ENCODE peak calls at places on chromosomes 11 and 22, in eight cellular contexts. E is mesendoderm, D is A673, Y is IMR-90, M is right lobe of liver, Q is HAP-1, A is transverse colon, G is GM23338. J is an unnamed sample. For H3K4me1, the result is how much of the 10 kb centered on the place peaks cover.

GRCh38 chr11:82750643-82751139 is 17.0 kb upstream of the FAM181B start:
- DNase-seq in M (no peak), A (no peak), D (peak), Q (peak), G (peak), E (peak), Y (no peak), J (no peak)

GRCh38 chr11:46247090-46247489 is 30.4 kb upstream of the CREB3L1 start:
- DNase-seq in Y (no peak), E (no peak), M (no peak), D (no peak), G (no peak), A (no peak), Q (no peak), J (no peak)

GRCh38 chr11:27255447-27255828 is 107.6 kb downstream of the CCDC34 start:
- DNase-seq in A (no peak), Q (no peak), E (no peak), D (no peak), G (no peak), Y (peak), M (no peak), J (no peak)

GRCh38 chr22:36405671-36406070 is 17.9 kb upstream of the MYH9 start:
- DNase-seq in Q (no peak), M (no peak), G (no peak), A (peak), Y (no peak), E (no peak), D (no peak), J (peak)

GRCh38 chr11:109586789-109587188 is 164.8 kb downstream of the C11orf87 start:
- DNase-seq in D (peak), Q (no peak), A (no peak), E (peak), M (no peak), G (peak), Y (no peak), J (no peak)

GRCh38 chr11:129700701-129701100 is 114.9 kb upstream of the TMEM45B start:
- DNase-seq in G (no peak), D (no peak), A (no peak), E (no peak), Q (no peak), Y (no peak), M (no peak), J (no peak)

GRCh38 chr11:1880746-1881441 is 10.8 kb downstream of the PRR33 start:
- DNase-seq in M (no peak), Y (no peak), G (no peak), D (no peak), A (no peak), E (no peak), Q (no peak), J (no peak)

GRCh38 chr22:20436309-20437252 is 1.0 kb downstream of the SCARF2 start:
- DNase-seq in A (no peak), M (no peak), G (peak), Q (peak), E (peak), D (peak), Y (peak), J (peak)

GRCh38 chr11:74577624-74578396 is 14.6 kb upstream of the POLD3 start:
- DNase-seq in Q (no peak), Y (peak), D (peak), A (no peak), M (no peak), G (peak), E (no peak), J (no peak)

GRCh38 chr11:133107753-133108152 is 424.5 kb downstream of the OPCML start:
- DNase-seq in Q (no peak), Y (no peak), A (no peak), G (no peak), M (no peak), D (no peak), E (no peak), J (no peak)

GRCh38 chr22:17874231-17874630 is 100.0 kb upstream of the BID start:
- DNase-seq in D (no peak), Q (no peak), M (no peak), A (no peak), G (no peak), Y (no peak), E (no peak), J (no peak)

GRCh38 chr22:32911526-32911925 is 110.0 kb downstream of the TIMP3 start:
- DNase-seq in M (no peak), G (no peak), E (no peak), A (no peak), D (no peak), Y (no peak), Q (no peak), J (peak)

GRCh38 chr11:107397357-107397756 is 60.3 kb downstream of the CWF19L2 start:
- DNase-seq in G (peak), A (no peak), Y (no peak), D (peak), Q (no peak), E (peak), M (no peak), J (no peak)

DNA sequence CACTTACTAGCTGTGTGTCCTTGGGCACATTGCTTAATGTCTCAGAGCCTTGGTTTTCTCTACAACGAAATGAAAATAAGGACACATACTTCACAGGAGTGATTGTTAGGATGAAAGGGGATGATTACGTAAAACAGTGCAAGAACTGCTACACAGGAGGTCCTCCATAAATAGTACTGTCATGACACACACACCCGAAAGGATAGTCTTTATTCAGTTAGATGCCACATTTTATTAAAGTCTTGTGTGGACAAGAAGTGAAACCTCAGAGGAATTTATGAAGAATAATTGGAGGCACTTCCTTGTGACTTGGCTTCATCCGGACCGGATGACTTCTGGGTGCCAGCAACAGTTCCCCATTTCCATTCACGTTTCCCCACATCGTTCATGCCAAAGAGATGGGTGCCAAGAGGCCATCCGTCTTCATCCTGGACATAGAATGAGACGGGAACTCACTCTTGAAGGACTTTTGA is 67.4 kb upstream of the ATXN10 start:
- DNase-seq in Q (no peak), Y (peak), E (no peak), A (no peak), G (no peak), D (no peak), M (no peak), J (no peak)
- H3K4me1 ChIP-seq in Q (under half), Y (under half), E (under half), A (under half), G (under half), D (under half), M (under half), J (under half)

DNA sequence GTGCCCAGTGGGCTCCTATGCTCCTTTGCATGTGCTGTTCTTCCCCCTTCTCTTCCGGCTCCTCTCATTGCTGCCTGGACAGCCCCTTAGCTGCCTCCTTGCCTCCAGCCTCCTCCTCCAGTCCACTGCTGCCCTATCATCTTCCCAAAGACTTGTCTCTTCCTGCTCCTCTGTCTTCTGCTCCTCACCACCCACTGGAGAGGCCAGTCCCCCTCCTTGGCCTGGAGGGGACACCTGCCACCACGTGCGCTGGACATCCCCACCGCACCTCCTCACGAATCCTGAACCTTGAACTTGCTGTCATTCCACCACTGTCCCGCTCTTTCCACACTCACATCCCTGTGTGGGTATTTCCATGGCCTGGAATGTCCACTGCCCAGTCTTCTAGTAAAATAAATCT is 49.8 kb downstream of the MICAL2 start:
- DNase-seq in G (no peak), Q (no peak), Y (no peak), M (no peak), A (no peak), D (no peak), E (no peak), J (no peak)
- H3K4me1 ChIP-seq in G (under half), Q (under half), Y (half or more), M (under half), A (half or more), D (under half), E (under half), J (half or more)

GRCh38 chr22:27798526-27799333 is 2.8 kb downstream of the MN1 start:
- DNase-seq in A (no peak), Q (no peak), E (peak), Y (no peak), D (no peak), G (peak), M (no peak), J (no peak)

GRCh38 chr22:27800250-27801131 is 1.1 kb downstream of the MN1 start:
- DNase-seq in E (no peak), Q (peak), A (no peak), Y (no peak), M (peak), G (no peak), D (peak), J (peak)

GRCh38 chr22:27801197-27801615 is 350 bp downstream of the MN1 start:
- DNase-seq in D (peak), Q (peak), A (peak), G (peak), M (no peak), Y (peak), E (peak), J (peak)

GRCh38 chr22:27797793-27798525 is 3.6 kb downstream of the MN1 start:
- DNase-seq in A (no peak), G (no peak), Y (no peak), M (no peak), D (no peak), Q (no peak), E (no peak), J (no peak)

DNA sequence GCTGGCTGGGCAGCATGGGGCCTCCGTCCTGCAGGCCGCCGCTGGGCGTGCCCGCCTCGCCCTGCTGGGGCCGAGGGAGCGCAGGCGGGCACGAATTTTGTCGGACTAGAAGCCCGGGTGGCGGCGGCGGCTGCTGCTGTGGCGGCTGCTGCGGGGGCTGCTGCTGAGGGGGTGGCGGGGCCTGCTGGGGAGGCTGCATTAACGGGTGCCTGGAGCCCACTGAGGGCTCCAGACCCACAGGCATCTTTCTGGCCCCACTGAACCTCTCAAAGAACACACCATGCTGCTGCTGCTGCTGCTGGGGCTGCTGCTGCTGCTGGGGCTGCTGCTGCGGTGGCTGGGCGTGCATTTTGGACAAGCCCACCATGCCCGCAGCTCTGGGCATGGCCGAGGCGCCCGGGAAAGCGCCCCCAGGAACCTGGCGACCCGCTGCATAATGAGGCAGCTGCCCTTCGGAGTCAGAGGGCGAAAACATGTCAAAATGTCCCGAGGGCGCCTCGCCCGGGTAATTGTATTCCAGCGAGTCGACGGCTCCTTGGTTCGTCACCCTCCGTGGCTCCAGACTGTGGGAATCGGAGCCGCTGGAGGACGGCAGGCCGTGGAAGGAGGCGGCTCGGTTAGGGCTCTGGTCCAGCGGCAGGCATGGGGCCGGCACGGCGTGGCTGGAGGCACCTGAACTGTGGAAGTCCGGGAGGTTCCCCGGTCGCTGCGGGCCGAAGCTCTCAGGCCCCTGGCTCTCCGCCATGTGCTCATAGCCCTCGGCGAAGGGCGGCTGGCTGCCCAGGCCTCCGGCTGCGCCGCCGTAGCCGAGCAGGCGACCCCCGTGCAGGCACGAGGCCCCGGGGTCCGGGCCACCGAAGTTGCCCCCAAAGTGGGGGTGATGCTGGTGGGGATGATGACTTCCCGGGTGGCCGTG is 2.0 kb downstream of the MN1 start:
- DNase-seq in G (no peak), Y (no peak), Q (no peak), D (no peak), E (no peak), M (peak), A (no peak), J (peak)
- H3K4me1 ChIP-seq in G (under half), Y (under half), Q (under half), D (under half), E (under half), M (under half), A (under half), J (under half)

GRCh38 chr22:42688914-42689275 is 31.8 kb downstream of the A4GALT start:
- DNase-seq in Y (no peak), A (no peak), G (no peak), E (peak), M (no peak), Q (no peak), D (no peak), J (peak)

GRCh38 chr22:42693055-42693762 is 27.5 kb downstream of the A4GALT start:
- DNase-seq in M (no peak), G (no peak), Q (no peak), A (no peak), E (no peak), Y (no peak), D (no peak), J (no peak)

GRCh38 chr22:42692239-42693054 is 28.2 kb downstream of the A4GALT start:
- DNase-seq in A (no peak), E (peak), Q (no peak), Y (no peak), M (no peak), D (no peak), G (peak), J (no peak)

GRCh38 chr22:42693763-42694683 is 26.6 kb downstream of the A4GALT start:
- DNase-seq in D (no peak), M (no peak), Q (no peak), A (no peak), E (no peak), Y (no peak), G (no peak), J (no peak)

DNA sequence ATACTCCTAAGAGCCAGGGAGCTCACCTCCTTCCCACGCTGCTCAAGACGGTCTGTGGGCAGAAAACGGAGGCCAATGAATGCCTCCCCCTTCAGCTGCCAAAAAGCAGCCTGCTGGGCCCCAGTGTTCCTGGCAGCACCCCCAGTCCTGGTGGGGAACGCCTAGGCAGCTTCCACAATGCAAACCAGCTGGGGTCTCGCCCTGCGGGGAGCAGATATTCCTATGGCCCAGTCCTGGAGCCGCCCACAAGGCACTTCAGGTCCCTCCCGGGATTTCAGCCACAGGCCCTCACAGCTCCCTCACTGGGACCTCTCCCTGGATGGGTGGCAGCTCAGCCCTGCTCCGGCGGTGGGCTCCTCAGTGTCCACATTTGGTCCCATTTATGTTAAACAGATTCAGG is 29.2 kb downstream of the A4GALT start:
- DNase-seq in G (no peak), E (no peak), Q (no peak), M (no peak), A (no peak), Y (no peak), D (no peak), J (no peak)
- H3K4me1 ChIP-seq in G (under half), E (under half), Q (under half), M (under half), A (under half), Y (under half), D (under half), J (under half)

GRCh38 chr22:29143848-29144785 is 61.6 kb upstream of the EMID1 start:
- DNase-seq in M (no peak), A (no peak), Y (no peak), Q (no peak), G (no peak), E (no peak), D (no peak), J (no peak)
- H3K4me1 ChIP-seq in M (under half), A (under half), Y (under half), Q (under half), G (under half), E (under half), D (under half), J (under half)

DNA sequence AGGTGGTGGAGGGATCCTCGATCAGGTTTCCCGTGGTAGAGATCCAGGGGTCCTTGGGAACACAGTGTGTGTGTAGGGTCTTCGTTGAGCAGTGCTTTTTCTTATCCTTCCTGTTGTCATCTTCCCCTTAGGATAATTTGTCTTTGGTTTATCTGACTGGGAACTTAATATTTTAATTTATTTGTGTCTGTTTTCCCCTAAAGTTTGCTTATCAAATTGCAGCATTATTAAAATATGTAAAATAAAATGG is 433 bp downstream of the RBM7 start:
- DNase-seq in G (no peak), D (no peak), E (no peak), A (no peak), Y (no peak), Q (no peak), M (no peak), J (no peak)
- H3K4me1 ChIP-seq in G (under half), D (under half), E (under half), A (under half), Y (under half), Q (under half), M (under half), J (under half)

GRCh38 chr11:57644748-57645715 is 4.7 kb downstream of the YPEL4 start:
- DNase-seq in Y (peak), E (peak), A (peak), G (peak), Q (peak), D (peak), M (peak), J (peak)
- H3K4me1 ChIP-seq in Y (under half), E (under half), A (under half), G (half or more), Q (under half), D (half or more), M (under half), J (half or more)

GRCh38 chr22:46663001-46663400 is 42.8 kb downstream of the GRAMD4 start:
- DNase-seq in D (no peak), A (no peak), Q (no peak), M (no peak), Y (no peak), G (no peak), E (no peak), J (no peak)
- H3K4me1 ChIP-seq in D (under half), A (under half), Q (under half), M (under half), Y (under half), G (under half), E (under half), J (under half)

GRCh38 chr22:23181763-23182288 is 1.5 kb downstream of the BCR start:
- DNase-seq in A (no peak), D (no peak), E (peak), M (no peak), G (peak), Q (no peak), Y (no peak), J (no peak)

GRCh38 chr22:23184100-23184763 is 3.9 kb downstream of the BCR start:
- DNase-seq in A (no peak), M (no peak), G (no peak), Y (no peak), Q (no peak), E (no peak), D (no peak), J (no peak)

GRCh38 chr22:23180893-23181762 is 819 bp downstream of the BCR start:
- DNase-seq in Y (no peak), G (peak), Q (no peak), A (peak), D (peak), E (peak), M (peak), J (peak)

GRCh38 chr22:23183107-23183698 is 2.9 kb downstream of the BCR start:
- DNase-seq in M (peak), D (peak), Y (peak), G (peak), E (peak), Q (no peak), A (peak), J (peak)

DNA sequence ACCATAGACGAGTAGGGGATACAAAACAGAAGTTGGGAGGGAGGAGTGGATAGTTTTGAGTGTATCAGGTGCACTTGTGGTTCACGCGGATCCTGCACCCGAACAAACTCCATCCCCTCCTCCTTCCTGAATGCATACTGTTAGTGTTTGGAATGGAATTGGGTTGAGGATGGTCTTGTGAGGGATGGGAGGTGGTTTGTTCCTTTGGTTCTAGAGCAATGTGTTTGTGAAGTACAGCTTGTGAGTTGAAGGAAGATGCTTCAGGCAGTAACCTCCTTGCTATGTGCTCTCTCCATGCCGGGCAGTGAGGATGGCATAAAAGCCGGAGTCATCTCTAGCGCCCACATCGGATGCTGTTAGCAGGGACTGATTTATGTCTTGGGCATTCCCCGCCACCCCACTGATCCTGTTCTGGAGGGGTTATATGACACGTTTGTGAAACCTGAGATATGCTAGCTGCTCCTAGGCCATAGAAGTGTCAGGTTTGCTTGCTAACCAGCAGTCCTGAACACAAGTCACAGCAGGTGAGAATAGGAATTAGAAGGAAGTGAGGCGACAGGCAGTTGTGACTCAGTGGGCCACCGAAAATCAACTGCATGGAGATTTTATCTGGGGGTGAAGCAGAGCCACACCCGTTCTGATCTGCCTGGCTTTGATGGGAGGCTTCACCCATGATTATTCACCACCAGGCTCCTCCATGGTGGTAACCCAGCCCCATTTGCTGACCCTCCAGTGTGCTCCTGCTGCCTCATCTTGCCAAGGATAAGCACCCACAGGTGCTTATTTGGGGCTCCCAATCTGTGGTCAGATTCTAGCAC is 2.2 kb downstream of the BCR start:
- DNase-seq in Y (peak), M (no peak), E (peak), Q (no peak), D (peak), G (peak), A (no peak), J (peak)
- H3K4me1 ChIP-seq in Y (under half), M (half or more), E (under half), Q (under half), D (under half), G (half or more), A (half or more), J (half or more)

J was measured in thyroid gland.